ENCODE peak calls at places on chromosomes 6 and 20, in four cellular contexts. T is foreskin fibroblast, I is lung, S is cardiac muscle cell. X is an unnamed sample.

GRCh38 chr20:16407251-16408067 is 165.8 kb downstream of the KIF16B start:
- DNase-seq in S (no peak), I (no peak), T (peak), X (no peak)

GRCh38 chr6:22145294-22145693 is 151.5 kb downstream of the PRL start:
- DNase-seq in S (no peak), T (no peak), I (no peak), X (no peak)

GRCh38 chr6:35011096-35012041 is 122.3 kb downstream of the ANKS1A start:
- DNase-seq in S (no peak), I (no peak), T (no peak), X (no peak)

GRCh38 chr6:54053893-54054391 is 57.3 kb upstream of the MLIP start:
- DNase-seq in S (peak), I (peak), T (peak), X (peak)

GRCh38 chr20:25543068-25543467 is 42.3 kb downstream of the NINL start:
- DNase-seq in S (peak), I (no peak), T (peak), X (no peak)

GRCh38 chr20:10065154-10065833 is 30.5 kb downstream of the ANKEF1 start:
- DNase-seq in I (no peak), S (no peak), T (peak), X (no peak)

GRCh38 chr20:61925555-61926252 is 140.0 kb downstream of the TAF4 start:
- DNase-seq in T (peak), I (no peak), S (peak), X (no peak)

GRCh38 chr6:41451515-41452163 is 94.5 kb upstream of the FOXP4 start:
- DNase-seq in T (peak), I (no peak), S (peak), X (no peak)

GRCh38 chr20:56431451-56431850 is 19.4 kb downstream of the CASS4 start:
- DNase-seq in I (no peak), S (no peak), T (no peak), X (no peak)

GRCh38 chr20:10218536-10219451 is at the start of gene SNAP25:
- DNase-seq in S (peak), T (peak), I (no peak), X (peak)

GRCh38 chr6:129184808-129185366 is 301.9 kb downstream of the LAMA2 start:
- DNase-seq in T (peak), S (no peak), I (no peak), X (no peak)

GRCh38 chr6:83071023-83071422 is 3.6 kb downstream of the DOP1A start:
- DNase-seq in I (no peak), T (no peak), S (peak), X (no peak)

GRCh38 chr6:116461563-116462507 is 660 bp downstream of the CALHM6 start:
- DNase-seq in S (peak), I (peak), T (peak), X (no peak)
- TF ChIP-seq CTCF in S (peak), I (no peak), T (no peak), X (no peak)

GRCh38 chr6:143331362-143331761 is 119.1 kb downstream of the ADAT2 start:
- DNase-seq in T (no peak), S (no peak), I (no peak), X (no peak)

GRCh38 chr6:143333081-143333480 is 117.4 kb downstream of the ADAT2 start:
- DNase-seq in T (peak), I (no peak), S (no peak), X (no peak)

GRCh38 chr6:143329323-143329722 is 121.2 kb downstream of the ADAT2 start:
- DNase-seq in I (no peak), S (no peak), T (no peak), X (no peak)

GRCh38 chr6:143333749-143334520 is 116.6 kb downstream of the ADAT2 start:
- DNase-seq in S (no peak), T (no peak), I (no peak), X (no peak)

DNA sequence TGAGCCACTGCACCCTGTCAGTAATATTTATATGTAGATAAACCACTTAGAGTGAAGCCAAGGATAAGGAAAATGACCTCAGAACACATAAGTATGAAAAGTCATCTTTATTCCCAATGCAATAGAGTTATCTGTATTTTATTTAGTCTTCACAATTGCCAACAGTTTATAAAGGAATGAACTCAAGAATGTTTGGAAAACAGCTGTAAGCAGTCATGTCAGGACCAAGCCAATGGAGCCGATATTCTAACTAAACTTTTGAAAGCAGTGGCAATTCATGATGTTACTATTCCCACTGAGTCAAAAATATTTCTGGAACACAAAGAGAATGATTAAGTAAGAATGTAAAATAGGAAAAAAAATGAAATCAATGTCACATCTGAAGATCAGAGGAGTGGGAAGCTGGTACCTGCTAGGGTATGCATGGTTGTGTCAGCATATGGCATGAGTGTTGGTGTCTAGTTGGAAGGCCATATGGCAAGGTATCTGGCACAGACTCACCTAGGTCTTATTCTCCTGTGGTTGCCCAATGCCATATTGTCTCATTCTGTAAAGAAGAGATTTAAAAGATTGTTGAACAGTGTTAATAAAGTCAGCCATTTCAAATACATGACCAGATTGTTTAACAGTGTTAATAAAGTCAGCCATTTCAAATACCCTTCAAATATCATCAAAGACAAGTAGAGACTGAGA is 118.2 kb downstream of the ADAT2 start:
- DNase-seq in S (no peak), I (no peak), T (no peak), X (no peak)
- TF ChIP-seq CTCF in S (no peak), I (no peak), T (no peak), X (no peak)

GRCh38 chr6:117352466-117353081 is 73.2 kb downstream of the ROS1 start:
- DNase-seq in S (peak), T (peak), I (no peak), X (no peak)
- TF ChIP-seq CTCF in S (peak), T (peak), I (no peak), X (peak)

DNA sequence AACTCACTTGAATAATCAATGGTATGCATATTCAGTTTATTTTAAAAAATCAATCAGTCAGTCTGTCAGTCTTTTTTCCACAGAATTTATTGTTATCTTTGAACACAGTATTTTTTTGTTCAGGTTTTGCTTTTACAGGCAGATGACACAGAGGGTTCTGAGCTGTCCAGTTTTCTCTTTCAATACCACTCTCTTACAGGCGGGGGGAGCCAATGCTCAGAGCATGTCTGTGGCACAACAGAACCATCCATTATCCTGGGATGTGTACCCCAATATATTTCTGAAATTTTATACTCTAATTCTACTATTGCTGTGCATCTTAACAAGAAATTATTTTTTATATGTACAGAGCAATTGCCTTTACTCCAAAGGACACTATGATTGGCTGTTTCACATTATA is 21.2 kb downstream of the ROS1 start:
- DNase-seq in T (peak), I (no peak), S (peak), X (no peak)
- TF ChIP-seq CTCF in T (no peak), I (no peak), S (peak), X (peak)

GRCh38 chr20:53920647-53921245 is 149.6 kb downstream of the BCAS1 start:
- DNase-seq in S (no peak), T (no peak), I (no peak), X (no peak)

GRCh38 chr20:53921443-53921973 is 148.9 kb downstream of the BCAS1 start:
- DNase-seq in T (no peak), I (no peak), S (no peak), X (no peak)

GRCh38 chr20:53925651-53926401 is 144.6 kb downstream of the BCAS1 start:
- DNase-seq in S (no peak), I (no peak), T (no peak), X (no peak)

GRCh38 chr20:53923745-53924369 is 146.5 kb downstream of the BCAS1 start:
- DNase-seq in S (no peak), T (no peak), I (no peak), X (no peak)

GRCh38 chr20:53922901-53923314 is 147.5 kb downstream of the BCAS1 start:
- DNase-seq in I (no peak), T (peak), S (peak), X (no peak)
- TF ChIP-seq CTCF in I (no peak), T (no peak), S (no peak), X (no peak)

DNA sequence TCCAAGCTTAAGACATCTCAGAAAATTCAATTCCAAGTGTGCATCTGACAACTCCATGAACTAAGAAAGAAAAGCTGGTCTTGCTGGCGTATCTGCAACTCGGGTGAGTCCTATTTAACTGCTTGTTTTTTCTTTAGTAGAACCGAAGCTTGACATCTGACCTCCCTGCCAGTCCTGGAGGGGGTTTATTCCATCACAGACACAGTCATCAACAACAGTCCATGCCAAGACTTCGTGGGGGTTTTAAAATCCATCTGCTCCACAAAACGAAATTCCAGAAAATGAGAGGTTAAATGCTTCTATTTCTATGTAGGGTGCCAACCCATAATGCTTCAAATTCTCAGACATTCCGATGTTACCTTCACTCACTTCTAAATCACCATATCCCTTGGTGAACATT is 133.9 kb downstream of the IPCEF1 start:
- DNase-seq in S (no peak), I (no peak), T (no peak), X (no peak)
- TF ChIP-seq CTCF in S (no peak), I (no peak), T (no peak), X (no peak)

GRCh38 chr20:57464642-57465211 is 60.2 kb downstream of the CTCFL start:
- DNase-seq in T (no peak), S (peak), I (no peak), X (no peak)
- TF ChIP-seq CTCF in T (no peak), S (peak), I (no peak), X (no peak)

GRCh38 chr20:19619904-19620430 is 138.1 kb upstream of the RIN2 start:
- DNase-seq in I (no peak), T (no peak), S (no peak), X (no peak)

GRCh38 chr20:19618711-19619110 is 139.3 kb upstream of the RIN2 start:
- DNase-seq in S (no peak), T (no peak), I (no peak), X (no peak)

GRCh38 chr20:19624221-19624620 is 133.8 kb upstream of the RIN2 start:
- DNase-seq in I (no peak), S (no peak), T (no peak), X (no peak)

GRCh38 chr20:19620471-19620870 is 137.6 kb upstream of the RIN2 start:
- DNase-seq in S (no peak), T (no peak), I (no peak), X (no peak)

DNA sequence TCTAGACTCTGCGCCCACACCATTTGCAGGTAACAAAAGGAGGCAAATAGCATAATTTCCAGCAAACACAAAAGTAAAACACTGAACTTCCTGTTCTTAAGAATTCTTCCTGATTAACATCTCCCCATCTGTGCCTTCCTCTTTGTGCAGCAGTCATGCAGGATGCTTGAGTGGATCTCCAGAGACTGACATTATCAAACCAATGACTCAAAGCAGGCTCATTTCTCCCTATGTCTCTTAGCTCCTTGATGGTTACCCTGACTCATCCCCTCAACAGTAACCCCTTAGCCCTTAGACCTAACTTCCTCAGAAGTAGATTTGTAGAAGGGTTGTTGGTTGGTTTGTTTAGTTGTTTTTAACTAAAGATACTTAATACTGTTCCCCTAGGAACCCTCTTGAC is 137.0 kb upstream of the RIN2 start:
- DNase-seq in T (peak), S (no peak), I (no peak), X (no peak)
- TF ChIP-seq CTCF in T (no peak), S (no peak), I (no peak), X (no peak)

GRCh38 chr6:79184086-79184485 is 50.4 kb downstream of the HMGN3 start:
- DNase-seq in T (no peak), I (no peak), S (no peak), X (no peak)

GRCh38 chr6:79188885-79189505 is 45.5 kb downstream of the HMGN3 start:
- DNase-seq in S (peak), I (no peak), T (no peak), X (no peak)

GRCh38 chr6:79189760-79190159 is 44.7 kb downstream of the HMGN3 start:
- DNase-seq in T (no peak), S (no peak), I (no peak), X (no peak)

GRCh38 chr6:79188101-79188500 is 46.4 kb downstream of the HMGN3 start:
- DNase-seq in S (no peak), I (no peak), T (no peak), X (no peak)

GRCh38 chr6:79186564-79186963 is 47.9 kb downstream of the HMGN3 start:
- DNase-seq in T (no peak), S (no peak), I (no peak), X (no peak)
- TF ChIP-seq CTCF in T (no peak), S (no peak), I (no peak), X (peak)